ENCODE peak calls at places on chromosomes 7 and 10, in four cellular contexts. One of them, this sample, is unnamed.

GRCh38 chr10:49153971-49154370 is 20.1 kb upstream of the FAM170B start:
- DNase-seq in testis: no peak
- DNase-seq in heart left ventricle: no peak
- DNase-seq in lower lobe of right lung: no peak
- DNase-seq in this sample: peak; percentile 74

GRCh38 chr10:115665549-115665948 is 572.4 kb downstream of the ATRNL1 start:
- DNase-seq in lower lobe of right lung: no peak
- DNase-seq in testis: no peak
- DNase-seq in heart left ventricle: no peak
- DNase-seq in this sample: peak; percentile 30

GRCh38 chr10:83991986-83992753 is 147.1 kb upstream of the GHITM start:
- DNase-seq in testis: peak; percentile 53
- DNase-seq in lower lobe of right lung: no peak
- DNase-seq in heart left ventricle: no peak
- DNase-seq in this sample: no peak

GRCh38 chr10:108787932-108788331 is 1135.4 kb downstream of the XPNPEP1 start:
- DNase-seq in lower lobe of right lung: no peak
- DNase-seq in testis: no peak
- DNase-seq in heart left ventricle: no peak
- DNase-seq in this sample: peak; percentile 84

GRCh38 chr7:32047075-32047474 is 23.1 kb downstream of the PDE1C start:
- DNase-seq in testis: no peak
- DNase-seq in heart left ventricle: no peak
- DNase-seq in lower lobe of right lung: no peak
- DNase-seq in this sample: no peak

GRCh38 chr10:97798958-97799565 is 27.3 kb upstream of the SFRP5 start:
- DNase-seq in testis: no peak
- DNase-seq in lower lobe of right lung: no peak
- DNase-seq in heart left ventricle: no peak
- DNase-seq in this sample: no peak

GRCh38 chr7:835021-835420 is 2.7 kb downstream of the SUN1 start:
- DNase-seq in lower lobe of right lung: peak; percentile 35
- DNase-seq in heart left ventricle: no peak
- DNase-seq in testis: no peak
- DNase-seq in this sample: no peak

GRCh38 chr7:149459540-149460433 is 1.1 kb downstream of the ZNF777 start:
- DNase-seq in heart left ventricle: no peak
- DNase-seq in lower lobe of right lung: no peak
- DNase-seq in testis: peak; percentile 23
- DNase-seq in this sample: no peak

GRCh38 chr10:29028486-29028885 is 260.4 kb upstream of the LYZL1 start:
- DNase-seq in lower lobe of right lung: no peak
- DNase-seq in testis: no peak
- DNase-seq in heart left ventricle: no peak
- DNase-seq in this sample: no peak

GRCh38 chr10:102401735-102402511 is 6.4 kb downstream of the NFKB2 start:
- DNase-seq in lower lobe of right lung: no peak
- DNase-seq in testis: no peak
- DNase-seq in heart left ventricle: no peak
- DNase-seq in this sample: no peak

GRCh38 chr7:3082831-3083230 is 39.2 kb upstream of the CARD11 start:
- DNase-seq in testis: peak; percentile 29
- DNase-seq in heart left ventricle: no peak
- DNase-seq in lower lobe of right lung: no peak
- DNase-seq in this sample: no peak

GRCh38 chr7:3078458-3078857 is 34.8 kb upstream of the CARD11 start:
- DNase-seq in lower lobe of right lung: no peak
- DNase-seq in heart left ventricle: no peak
- DNase-seq in testis: no peak
- DNase-seq in this sample: no peak

GRCh38 chr7:3083350-3083749 is 39.7 kb upstream of the CARD11 start:
- DNase-seq in testis: no peak
- DNase-seq in lower lobe of right lung: no peak
- DNase-seq in heart left ventricle: no peak
- DNase-seq in this sample: no peak

GRCh38 chr7:3080106-3080505 is 36.4 kb upstream of the CARD11 start:
- DNase-seq in heart left ventricle: no peak
- DNase-seq in lower lobe of right lung: no peak
- DNase-seq in testis: peak; percentile 19
- DNase-seq in this sample: no peak

DNA sequence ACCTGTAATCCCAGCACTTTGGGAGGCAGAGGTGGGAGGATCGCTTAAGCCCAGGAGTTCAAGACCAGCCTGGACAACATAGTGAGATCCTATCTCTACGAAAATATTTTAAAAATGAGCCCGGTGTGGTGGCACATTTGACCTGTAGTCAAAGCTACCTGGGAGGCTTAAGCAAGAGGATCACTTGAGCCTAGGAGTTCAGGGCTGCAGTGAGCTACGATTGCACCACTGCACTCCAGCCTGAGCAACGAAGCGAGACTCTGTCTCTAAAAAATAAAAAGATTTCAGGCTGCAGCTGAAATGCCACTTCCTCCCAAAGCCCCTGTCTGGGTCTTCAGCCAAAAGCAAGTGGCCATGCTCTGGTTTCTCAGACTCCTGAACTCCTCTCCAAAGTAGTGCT is 38.7 kb upstream of the CARD11 start:
- DNase-seq in testis: no peak
- DNase-seq in heart left ventricle: no peak
- DNase-seq in lower lobe of right lung: no peak
- DNase-seq in this sample: no peak
- TF ChIP-seq CTCF in testis: no peak
- TF ChIP-seq CTCF in heart left ventricle: no peak
- TF ChIP-seq CTCF in lower lobe of right lung: no peak
- TF ChIP-seq CTCF in this sample: no peak

GRCh38 chr10:22381262-22381661 is 36.0 kb downstream of the SPAG6 start:
- DNase-seq in lower lobe of right lung: no peak
- DNase-seq in testis: no peak
- DNase-seq in heart left ventricle: no peak
- DNase-seq in this sample: no peak

GRCh38 chr10:22374489-22375126 is 29.3 kb downstream of the SPAG6 start:
- DNase-seq in testis: no peak
- DNase-seq in lower lobe of right lung: no peak
- DNase-seq in heart left ventricle: no peak
- DNase-seq in this sample: no peak

DNA sequence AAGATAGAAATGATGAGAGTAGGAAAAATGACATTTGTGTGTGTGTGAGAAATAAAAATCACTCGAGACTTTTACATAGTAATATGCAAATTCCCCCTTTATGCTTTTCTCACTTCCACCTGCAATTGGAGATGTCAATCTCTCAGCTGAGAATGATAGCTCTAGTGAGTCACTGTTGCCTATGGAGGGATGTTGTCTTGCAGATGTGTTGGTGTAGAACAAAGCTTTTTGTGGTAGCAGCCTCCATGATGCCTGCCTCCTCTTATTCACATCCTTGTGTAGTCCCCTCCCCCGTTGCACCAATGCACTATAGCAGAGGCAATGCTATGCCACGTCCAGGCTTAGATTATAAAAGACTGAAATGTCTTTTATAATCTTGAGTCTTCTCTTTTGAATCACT is 33.8 kb downstream of the SPAG6 start:
- DNase-seq in heart left ventricle: no peak
- DNase-seq in lower lobe of right lung: no peak
- DNase-seq in testis: no peak
- DNase-seq in this sample: no peak
- H3K4me3 ChIP-seq in heart left ventricle: no peak overlapping the region
- H3K4me3 ChIP-seq in lower lobe of right lung: no peak overlapping the region
- H3K4me3 ChIP-seq in testis: no peak overlapping the region
- H3K4me3 ChIP-seq in this sample: no peak overlapping the region

DNA sequence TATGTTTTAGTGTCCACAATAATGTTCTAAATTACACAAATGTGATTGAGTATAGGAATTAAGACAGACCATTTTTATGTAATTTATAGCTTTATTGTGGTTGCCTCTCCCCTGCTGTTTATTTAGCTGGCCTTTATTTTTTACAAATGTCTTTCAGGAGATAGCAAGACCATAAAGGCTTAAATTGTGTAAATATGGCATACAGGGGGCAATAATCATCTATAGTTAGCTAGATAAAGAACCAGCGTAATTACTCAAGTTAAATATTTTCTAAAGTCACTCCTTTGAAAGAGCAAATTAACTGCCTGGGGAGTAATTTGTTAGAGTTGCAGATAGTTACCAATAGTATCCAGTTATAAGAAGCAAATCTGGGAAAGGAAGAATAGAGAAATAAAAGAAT is at the start of gene MALRD1:
- DNase-seq in heart left ventricle: no peak
- DNase-seq in testis: no peak
- DNase-seq in lower lobe of right lung: no peak
- DNase-seq in this sample: no peak
- TF ChIP-seq CTCF in heart left ventricle: no peak
- TF ChIP-seq CTCF in testis: no peak
- TF ChIP-seq CTCF in lower lobe of right lung: no peak
- TF ChIP-seq CTCF in this sample: no peak

DNA sequence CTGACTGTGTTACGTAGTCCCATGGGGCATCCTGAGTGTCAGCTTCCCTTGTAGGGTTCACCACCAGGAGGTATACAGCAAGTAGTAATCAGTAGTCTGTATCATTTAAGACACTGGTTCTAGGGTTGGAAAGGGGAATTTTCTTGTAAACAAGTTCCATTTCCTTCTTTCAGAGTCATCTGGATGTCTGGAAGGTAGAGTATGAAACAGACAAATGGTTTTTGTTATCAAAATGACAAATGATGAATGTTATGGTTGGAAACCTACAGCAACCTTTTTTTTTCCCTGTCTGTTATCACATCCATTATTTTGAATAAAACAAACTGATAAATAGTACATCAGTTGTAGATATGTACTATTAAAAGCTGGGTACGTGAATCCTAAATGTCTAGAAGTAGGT is 19.1 kb downstream of the SEMA3A start:
- DNase-seq in testis: no peak
- DNase-seq in lower lobe of right lung: no peak
- DNase-seq in heart left ventricle: no peak
- DNase-seq in this sample: no peak
- H3K4me3 ChIP-seq in testis: no peak overlapping the region
- H3K4me3 ChIP-seq in lower lobe of right lung: no peak overlapping the region
- H3K4me3 ChIP-seq in heart left ventricle: no peak overlapping the region
- H3K4me3 ChIP-seq in this sample: no peak overlapping the region

GRCh38 chr10:125037145-125037544 is 95.2 kb downstream of the ZRANB1 start:
- DNase-seq in lower lobe of right lung: peak; percentile 61
- DNase-seq in heart left ventricle: no peak
- DNase-seq in testis: no peak
- DNase-seq in this sample: peak; percentile 76

GRCh38 chr10:125041856-125042506 is 100.1 kb downstream of the ZRANB1 start:
- DNase-seq in heart left ventricle: no peak
- DNase-seq in testis: no peak
- DNase-seq in lower lobe of right lung: no peak
- DNase-seq in this sample: no peak

GRCh38 chr10:125035588-125036298 is 93.8 kb downstream of the ZRANB1 start:
- DNase-seq in testis: peak; percentile 63
- DNase-seq in heart left ventricle: no peak
- DNase-seq in lower lobe of right lung: no peak
- DNase-seq in this sample: no peak

GRCh38 chr10:125039354-125039769 is 97.4 kb downstream of the ZRANB1 start:
- DNase-seq in testis: peak; percentile 38
- DNase-seq in lower lobe of right lung: peak; percentile 43
- DNase-seq in heart left ventricle: no peak
- DNase-seq in this sample: no peak

DNA sequence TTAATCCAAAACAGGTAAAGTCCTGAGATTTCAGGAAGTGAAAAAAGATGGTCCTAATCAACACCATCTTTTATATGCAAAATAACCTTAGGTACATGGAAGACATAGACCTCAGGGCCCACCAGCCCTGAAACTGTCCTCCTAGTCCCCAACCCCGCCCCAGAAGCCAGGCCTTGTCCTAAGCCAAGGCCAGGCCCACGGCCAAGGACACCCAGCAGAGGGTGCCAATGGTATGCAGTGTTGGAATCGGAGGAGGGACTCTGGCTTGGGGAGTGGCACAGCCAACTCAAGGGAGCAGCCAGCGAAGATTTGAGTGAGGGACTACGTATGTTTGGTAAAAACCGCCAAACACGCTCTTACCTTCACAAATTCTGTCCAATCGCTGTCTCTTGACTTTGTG is 96.7 kb downstream of the ZRANB1 start:
- DNase-seq in heart left ventricle: no peak
- DNase-seq in testis: peak; percentile 68
- DNase-seq in lower lobe of right lung: peak; percentile 74
- DNase-seq in this sample: no peak
- TF ChIP-seq CTCF in heart left ventricle: peak; percentile 9
- TF ChIP-seq CTCF in testis: no peak
- TF ChIP-seq CTCF in lower lobe of right lung: peak; percentile 32
- TF ChIP-seq CTCF in this sample: no peak

This sample was measured in fibroblast of mammary gland.